ENCODE peak calls at places on chromosomes 6 and 20, in nine cellular contexts. T is A549, K is M059J, I is cardiac fibroblast, Z is amniotic stem cell, B is skeletal muscle cell, E is GM20000, H is RCC 7860, Q is activated T-cell treated with anti-CD3 and anti-CD28 coated beads for 24 hours. Y is an unnamed sample.

GRCh38 chr6:143276436-143276835 is 174.1 kb downstream of the ADAT2 start:
- DNase-seq in T (no peak), K (no peak), I (no peak), Z (no peak), B (no peak), E (peak; percentile 46), H (no peak), Q (no peak), Y (no peak)

GRCh38 chr20:33654680-33655161 is 7.4 kb upstream of the C20orf144 start:
- DNase-seq in T (no peak), K (no peak), I (no peak), Z (no peak), B (no peak), E (no peak), H (no peak), Q (no peak), Y (no peak)

GRCh38 chr6:52643158-52643557 is 27.8 kb upstream of the TMEM14A start:
- DNase-seq in T (no peak), K (no peak), I (no peak), Z (no peak), B (no peak), E (no peak), H (no peak), Q (no peak), Y (no peak)

GRCh38 chr6:62371840-62372239 is 85.8 kb upstream of the KHDRBS2 start:
- DNase-seq in T (no peak), K (no peak), I (no peak), Z (no peak), B (no peak), E (no peak), H (no peak), Q (no peak), Y (no peak)

GRCh38 chr6:147774856-147775255 is 266.4 kb downstream of the SAMD5 start:
- DNase-seq in T (no peak), K (no peak), I (no peak), Z (no peak), B (no peak), E (no peak), H (no peak), Q (no peak), Y (no peak)

GRCh38 chr6:12614468-12614867 is 102.1 kb upstream of the PHACTR1 start:
- DNase-seq in T (no peak), K (no peak), I (peak; percentile 36), Z (no peak), B (no peak), E (no peak), H (no peak), Q (no peak), Y (no peak)

GRCh38 chr6:160960839-160961238 is 30.7 kb upstream of the MAP3K4 start:
- DNase-seq in T (no peak), K (no peak), I (no peak), Z (no peak), B (no peak), E (no peak), H (no peak), Q (no peak), Y (no peak)

GRCh38 chr20:62087632-62088031 is 22.0 kb upstream of the TAF4 start:
- DNase-seq in T (no peak), K (no peak), I (no peak), Z (no peak), B (no peak), E (no peak), H (no peak), Q (no peak), Y (no peak)

GRCh38 chr6:16651871-16652270 is 109.4 kb downstream of the ATXN1 start:
- DNase-seq in T (no peak), K (no peak), I (no peak), Z (no peak), B (no peak), E (peak; percentile 31), H (peak; percentile 44), Q (no peak), Y (no peak)

GRCh38 chr20:35578469-35578868 is 36.6 kb downstream of the ERGIC3 start:
- DNase-seq in T (no peak), K (no peak), I (no peak), Z (no peak), B (no peak), E (no peak), H (no peak), Q (no peak), Y (no peak)

GRCh38 chr6:37516920-37517405 is 17.3 kb upstream of the CCDC167 start:
- DNase-seq in T (no peak), K (peak; percentile 41), I (no peak), Z (no peak), B (peak; percentile 10), E (no peak), H (no peak), Q (no peak), Y (no peak)

GRCh38 chr6:48111143-48111506 is at the start of gene PTCHD4:
- DNase-seq in T (peak; percentile 4), K (peak; percentile 74), I (peak; percentile 50), Z (no peak), B (peak; percentile 35), E (no peak), H (peak; percentile 24), Q (no peak), Y (no peak)

GRCh38 chr6:148758492-148758891 is 11.7 kb downstream of the UST start:
- DNase-seq in T (no peak), K (no peak), I (peak; percentile 23), Z (no peak), B (no peak), E (peak; percentile 67), H (no peak), Q (peak; percentile 26), Y (no peak)

GRCh38 chr6:118930680-118931079 is 4.3 kb downstream of the MCM9 start:
- DNase-seq in T (no peak), K (no peak), I (no peak), Z (no peak), B (no peak), E (no peak), H (no peak), Q (no peak), Y (no peak)

GRCh38 chr20:2533118-2533517 is 3.3 kb upstream of the TMC2 start:
- DNase-seq in T (no peak), K (no peak), I (no peak), Z (no peak), B (no peak), E (no peak), H (no peak), Q (no peak), Y (no peak)

GRCh38 chr20:10603378-10603777 is 70.4 kb downstream of the JAG1 start:
- DNase-seq in T (no peak), K (no peak), I (no peak), Z (no peak), B (no peak), E (no peak), H (no peak), Q (no peak), Y (no peak)

GRCh38 chr6:167750956-167751358 is 75.8 kb upstream of the AFDN start:
- DNase-seq in T (no peak), K (no peak), I (no peak), Z (no peak), B (no peak), E (no peak), H (no peak), Q (no peak), Y (no peak)

GRCh38 chr6:127941228-127941627 is 40.4 kb upstream of the THEMIS start:
- DNase-seq in T (no peak), K (no peak), I (no peak), Z (no peak), B (no peak), E (no peak), H (no peak), Q (no peak), Y (no peak)

GRCh38 chr6:116047173-116047933 is 13.3 kb downstream of the FRK start:
- DNase-seq in T (peak; percentile 32), K (peak; percentile 69), I (no peak), Z (no peak), B (no peak), E (no peak), H (peak; percentile 32), Q (no peak), Y (peak; percentile 46)

Y was measured in RKO.